ENCODE peak calls at places on chromosome 22, in ten cellular contexts. One of them, this sample, is unnamed.

GRCh38 chr22:20084547-20085413 is 4.7 kb downstream of the DGCR8 start:
- DNase-seq in NCI-H1694: peak; percentile 31
- DNase-seq in GM23338: peak; percentile 89
- DNase-seq in GM23248: peak; percentile 27
- DNase-seq in NCI-H1436 treated with DMSO at 0.1 percent for 48 hours: no peak
- DNase-seq in NCI-H510A treated with DMSO at 0.1 percent for 48 hours: no peak
- DNase-seq in NCI-H460: no peak
- DNase-seq in fibroblast of villous mesenchyme: no peak
- DNase-seq in body of pancreas: no peak
- DNase-seq in NCI-H2081: no peak
- DNase-seq in this sample: peak; percentile 6

GRCh38 chr22:35987487-35987886 is 41.1 kb downstream of the RBFOX2 start:
- DNase-seq in GM23338: no peak
- DNase-seq in GM23248: peak; percentile 81
- DNase-seq in NCI-H510A treated with DMSO at 0.1 percent for 48 hours: no peak
- DNase-seq in NCI-H460: no peak
- DNase-seq in fibroblast of villous mesenchyme: peak; percentile 74
- DNase-seq in body of pancreas: no peak
- DNase-seq in NCI-H1436 treated with DMSO at 0.1 percent for 48 hours: no peak
- DNase-seq in NCI-H1694: peak; percentile 11
- DNase-seq in NCI-H2081: no peak
- DNase-seq in this sample: peak; percentile 38

GRCh38 chr22:48316876-48317250 is 1510.8 kb downstream of the BRD1 start:
- DNase-seq in NCI-H510A treated with DMSO at 0.1 percent for 48 hours: no peak
- DNase-seq in fibroblast of villous mesenchyme: no peak
- DNase-seq in NCI-H460: no peak
- DNase-seq in NCI-H1436 treated with DMSO at 0.1 percent for 48 hours: no peak
- DNase-seq in GM23248: no peak
- DNase-seq in body of pancreas: no peak
- DNase-seq in NCI-H2081: no peak
- DNase-seq in GM23338: no peak
- DNase-seq in NCI-H1694: no peak
- DNase-seq in this sample: no peak

GRCh38 chr22:20267441-20268288 is 453 bp downstream of the RTN4R start:
- DNase-seq in NCI-H1694: no peak
- DNase-seq in NCI-H510A treated with DMSO at 0.1 percent for 48 hours: no peak
- DNase-seq in GM23338: peak; percentile 54
- DNase-seq in fibroblast of villous mesenchyme: no peak
- DNase-seq in NCI-H2081: no peak
- DNase-seq in NCI-H1436 treated with DMSO at 0.1 percent for 48 hours: no peak
- DNase-seq in GM23248: no peak
- DNase-seq in NCI-H460: no peak
- DNase-seq in body of pancreas: peak; percentile 20
- DNase-seq in this sample: no peak

GRCh38 chr22:43624144-43624998 is 187.7 kb downstream of the EFCAB6 start:
- DNase-seq in fibroblast of villous mesenchyme: no peak
- DNase-seq in body of pancreas: no peak
- DNase-seq in NCI-H1694: no peak
- DNase-seq in GM23338: no peak
- DNase-seq in NCI-H510A treated with DMSO at 0.1 percent for 48 hours: no peak
- DNase-seq in NCI-H460: no peak
- DNase-seq in NCI-H1436 treated with DMSO at 0.1 percent for 48 hours: no peak
- DNase-seq in NCI-H2081: no peak
- DNase-seq in GM23248: peak; percentile 40
- DNase-seq in this sample: no peak

GRCh38 chr22:24097961-24098391 is 83.3 kb upstream of the SUSD2 start:
- DNase-seq in GM23338: no peak
- DNase-seq in NCI-H510A treated with DMSO at 0.1 percent for 48 hours: no peak
- DNase-seq in GM23248: no peak
- DNase-seq in NCI-H460: no peak
- DNase-seq in fibroblast of villous mesenchyme: no peak
- DNase-seq in NCI-H1436 treated with DMSO at 0.1 percent for 48 hours: no peak
- DNase-seq in NCI-H2081: no peak
- DNase-seq in body of pancreas: no peak
- DNase-seq in NCI-H1694: no peak
- DNase-seq in this sample: no peak

GRCh38 chr22:46073683-46074504 is 76.4 kb upstream of the PPARA start:
- DNase-seq in NCI-H460: no peak
- DNase-seq in NCI-H1436 treated with DMSO at 0.1 percent for 48 hours: no peak
- DNase-seq in GM23248: peak; percentile 63
- DNase-seq in NCI-H510A treated with DMSO at 0.1 percent for 48 hours: no peak
- DNase-seq in NCI-H2081: no peak
- DNase-seq in body of pancreas: no peak
- DNase-seq in GM23338: no peak
- DNase-seq in NCI-H1694: no peak
- DNase-seq in fibroblast of villous mesenchyme: peak; percentile 65
- DNase-seq in this sample: peak; percentile 49

GRCh38 chr22:41898645-41899044 is 16.2 kb downstream of the SHISA8 start:
- DNase-seq in NCI-H2081: no peak
- DNase-seq in NCI-H510A treated with DMSO at 0.1 percent for 48 hours: no peak
- DNase-seq in NCI-H1436 treated with DMSO at 0.1 percent for 48 hours: no peak
- DNase-seq in fibroblast of villous mesenchyme: no peak
- DNase-seq in body of pancreas: no peak
- DNase-seq in NCI-H1694: no peak
- DNase-seq in GM23248: no peak
- DNase-seq in GM23338: no peak
- DNase-seq in NCI-H460: no peak
- DNase-seq in this sample: no peak

GRCh38 chr22:39453765-39454378 is 2.9 kb upstream of the MGAT3 start:
- DNase-seq in NCI-H2081: no peak
- DNase-seq in NCI-H1436 treated with DMSO at 0.1 percent for 48 hours: no peak
- DNase-seq in body of pancreas: no peak
- DNase-seq in fibroblast of villous mesenchyme: no peak
- DNase-seq in NCI-H1694: no peak
- DNase-seq in NCI-H460: no peak
- DNase-seq in GM23248: no peak
- DNase-seq in NCI-H510A treated with DMSO at 0.1 percent for 48 hours: no peak
- DNase-seq in GM23338: peak; percentile 56
- DNase-seq in this sample: peak; percentile 35

GRCh38 chr22:46775789-46776485 is 13.5 kb downstream of the TBC1D22A start:
- DNase-seq in GM23248: no peak
- DNase-seq in GM23338: no peak
- DNase-seq in fibroblast of villous mesenchyme: no peak
- DNase-seq in NCI-H2081: no peak
- DNase-seq in NCI-H1436 treated with DMSO at 0.1 percent for 48 hours: no peak
- DNase-seq in body of pancreas: no peak
- DNase-seq in NCI-H510A treated with DMSO at 0.1 percent for 48 hours: no peak
- DNase-seq in NCI-H1694: no peak
- DNase-seq in NCI-H460: no peak
- DNase-seq in this sample: no peak

GRCh38 chr22:49090061-49090852 is 737.4 kb downstream of the BRD1 start:
- DNase-seq in fibroblast of villous mesenchyme: no peak
- DNase-seq in NCI-H1436 treated with DMSO at 0.1 percent for 48 hours: no peak
- DNase-seq in body of pancreas: no peak
- DNase-seq in GM23338: no peak
- DNase-seq in GM23248: no peak
- DNase-seq in NCI-H460: no peak
- DNase-seq in NCI-H1694: no peak
- DNase-seq in NCI-H2081: no peak
- DNase-seq in NCI-H510A treated with DMSO at 0.1 percent for 48 hours: no peak
- DNase-seq in this sample: no peak

GRCh38 chr22:36934940-36935610 is 21.6 kb downstream of the CSF2RB start:
- DNase-seq in NCI-H510A treated with DMSO at 0.1 percent for 48 hours: no peak
- DNase-seq in NCI-H460: no peak
- DNase-seq in NCI-H1694: no peak
- DNase-seq in GM23248: no peak
- DNase-seq in NCI-H2081: no peak
- DNase-seq in body of pancreas: no peak
- DNase-seq in NCI-H1436 treated with DMSO at 0.1 percent for 48 hours: no peak
- DNase-seq in fibroblast of villous mesenchyme: no peak
- DNase-seq in GM23338: no peak
- DNase-seq in this sample: no peak

GRCh38 chr22:43159484-43160178 is 8.3 kb downstream of the TSPO start:
- DNase-seq in NCI-H1436 treated with DMSO at 0.1 percent for 48 hours: no peak
- DNase-seq in GM23338: peak; percentile 76
- DNase-seq in NCI-H460: no peak
- DNase-seq in GM23248: peak; percentile 52
- DNase-seq in fibroblast of villous mesenchyme: no peak
- DNase-seq in NCI-H2081: no peak
- DNase-seq in NCI-H510A treated with DMSO at 0.1 percent for 48 hours: no peak
- DNase-seq in body of pancreas: peak; percentile 67
- DNase-seq in NCI-H1694: no peak
- DNase-seq in this sample: peak; percentile 20

GRCh38 chr22:45518580-45518991 is 15.9 kb downstream of the FBLN1 start:
- DNase-seq in NCI-H510A treated with DMSO at 0.1 percent for 48 hours: no peak
- DNase-seq in NCI-H1694: no peak
- DNase-seq in NCI-H1436 treated with DMSO at 0.1 percent for 48 hours: no peak
- DNase-seq in body of pancreas: peak; percentile 42
- DNase-seq in GM23338: no peak
- DNase-seq in fibroblast of villous mesenchyme: no peak
- DNase-seq in NCI-H2081: no peak
- DNase-seq in NCI-H460: no peak
- DNase-seq in GM23248: peak; percentile 36
- DNase-seq in this sample: peak; percentile 27

GRCh38 chr22:37546436-37547248 is 13.6 kb upstream of the CDC42EP1 start:
- DNase-seq in NCI-H510A treated with DMSO at 0.1 percent for 48 hours: no peak
- DNase-seq in fibroblast of villous mesenchyme: peak; percentile 97
- DNase-seq in NCI-H460: no peak
- DNase-seq in GM23248: peak; percentile 87
- DNase-seq in NCI-H1436 treated with DMSO at 0.1 percent for 48 hours: no peak
- DNase-seq in NCI-H2081: no peak
- DNase-seq in NCI-H1694: no peak
- DNase-seq in body of pancreas: peak; percentile 89
- DNase-seq in GM23338: peak; percentile 87
- DNase-seq in this sample: peak; percentile 96

GRCh38 chr22:23119492-23120414 is 22.0 kb downstream of the RSPH14 start:
- DNase-seq in fibroblast of villous mesenchyme: no peak
- DNase-seq in body of pancreas: no peak
- DNase-seq in GM23248: no peak
- DNase-seq in GM23338: no peak
- DNase-seq in NCI-H460: no peak
- DNase-seq in NCI-H1436 treated with DMSO at 0.1 percent for 48 hours: no peak
- DNase-seq in NCI-H1694: no peak
- DNase-seq in NCI-H510A treated with DMSO at 0.1 percent for 48 hours: no peak
- DNase-seq in NCI-H2081: no peak
- DNase-seq in this sample: no peak

GRCh38 chr22:23077627-23078461 is 7.5 kb downstream of the GNAZ start:
- DNase-seq in NCI-H2081: no peak
- DNase-seq in NCI-H460: no peak
- DNase-seq in body of pancreas: no peak
- DNase-seq in GM23248: no peak
- DNase-seq in NCI-H510A treated with DMSO at 0.1 percent for 48 hours: no peak
- DNase-seq in NCI-H1436 treated with DMSO at 0.1 percent for 48 hours: no peak
- DNase-seq in GM23338: no peak
- DNase-seq in NCI-H1694: no peak
- DNase-seq in fibroblast of villous mesenchyme: no peak
- DNase-seq in this sample: no peak

GRCh38 chr22:29310863-29311339 is 4.5 kb downstream of the GAS2L1 start:
- DNase-seq in GM23248: peak; percentile 99
- DNase-seq in NCI-H1694: peak; percentile 41
- DNase-seq in GM23338: peak; percentile 82
- DNase-seq in NCI-H2081: peak; percentile 49
- DNase-seq in fibroblast of villous mesenchyme: peak; percentile 98
- DNase-seq in NCI-H1436 treated with DMSO at 0.1 percent for 48 hours: no peak
- DNase-seq in body of pancreas: peak; percentile 97
- DNase-seq in NCI-H460: peak; percentile 73
- DNase-seq in NCI-H510A treated with DMSO at 0.1 percent for 48 hours: no peak
- DNase-seq in this sample: peak; percentile 98

GRCh38 chr22:30763815-30764686 is 69.4 kb downstream of the OSBP2 start:
- DNase-seq in NCI-H510A treated with DMSO at 0.1 percent for 48 hours: peak; percentile 67
- DNase-seq in GM23248: peak; percentile 87
- DNase-seq in NCI-H460: peak; percentile 63
- DNase-seq in NCI-H2081: peak; percentile 49
- DNase-seq in body of pancreas: peak; percentile 74
- DNase-seq in fibroblast of villous mesenchyme: peak; percentile 79
- DNase-seq in GM23338: peak; percentile 92
- DNase-seq in NCI-H1694: peak; percentile 21
- DNase-seq in NCI-H1436 treated with DMSO at 0.1 percent for 48 hours: peak; percentile 9
- DNase-seq in this sample: peak; percentile 88

GRCh38 chr22:45678961-45679912 is 7.6 kb downstream of the ATXN10 start:
- DNase-seq in NCI-H510A treated with DMSO at 0.1 percent for 48 hours: no peak
- DNase-seq in fibroblast of villous mesenchyme: peak; percentile 57
- DNase-seq in NCI-H1694: peak; percentile 53
- DNase-seq in NCI-H460: no peak
- DNase-seq in GM23338: no peak
- DNase-seq in body of pancreas: no peak
- DNase-seq in NCI-H1436 treated with DMSO at 0.1 percent for 48 hours: no peak
- DNase-seq in GM23248: peak; percentile 88
- DNase-seq in NCI-H2081: no peak
- DNase-seq in this sample: no peak

GRCh38 chr22:23070418-23071162 is at the start of gene GNAZ:
- DNase-seq in NCI-H2081: no peak
- DNase-seq in NCI-H460: no peak
- DNase-seq in GM23248: peak; percentile 12
- DNase-seq in fibroblast of villous mesenchyme: no peak
- DNase-seq in NCI-H1436 treated with DMSO at 0.1 percent for 48 hours: no peak
- DNase-seq in NCI-H1694: no peak
- DNase-seq in GM23338: peak; percentile 62
- DNase-seq in body of pancreas: no peak
- DNase-seq in NCI-H510A treated with DMSO at 0.1 percent for 48 hours: no peak
- DNase-seq in this sample: no peak

GRCh38 chr22:30492144-30492543 is 13.4 kb downstream of the SEC14L4 start:
- DNase-seq in body of pancreas: no peak
- DNase-seq in NCI-H460: no peak
- DNase-seq in NCI-H2081: no peak
- DNase-seq in GM23248: no peak
- DNase-seq in fibroblast of villous mesenchyme: no peak
- DNase-seq in GM23338: no peak
- DNase-seq in NCI-H510A treated with DMSO at 0.1 percent for 48 hours: no peak
- DNase-seq in NCI-H1694: no peak
- DNase-seq in NCI-H1436 treated with DMSO at 0.1 percent for 48 hours: no peak
- DNase-seq in this sample: no peak

GRCh38 chr22:36329217-36330078 is 58.3 kb downstream of the MYH9 start:
- DNase-seq in NCI-H510A treated with DMSO at 0.1 percent for 48 hours: peak; percentile 67
- DNase-seq in fibroblast of villous mesenchyme: peak; percentile 92
- DNase-seq in NCI-H460: no peak
- DNase-seq in NCI-H1436 treated with DMSO at 0.1 percent for 48 hours: no peak
- DNase-seq in GM23338: peak; percentile 99
- DNase-seq in GM23248: peak; percentile 72
- DNase-seq in body of pancreas: peak; percentile 76
- DNase-seq in NCI-H1694: peak; percentile 92
- DNase-seq in NCI-H2081: no peak
- DNase-seq in this sample: peak; percentile 98

This sample was measured in fibroblast of pulmonary artery.